ENCODE peak calls at places on chromosomes 3 and 15, in eight cellular contexts. R, E, Y, D, M, O, C and G are unnamed samples.

GRCh38 chr3:52297242-52298146 is 9.9 kb downstream of the GLYCTK start:
- DNase-seq in R (no peak), E (no peak), Y (no peak), D (no peak), M (no peak), O (no peak), C (no peak), G (no peak)

GRCh38 chr3:151926956-151927355 is 53.5 kb downstream of the SUCNR1 start:
- DNase-seq in R (peak; percentile 64), E (no peak), Y (no peak), D (no peak), M (no peak), O (peak; percentile 48), C (no peak), G (no peak)

GRCh38 chr3:126149960-126150515 is 30.3 kb downstream of the ALDH1L1 start:
- DNase-seq in R (no peak), E (no peak), Y (no peak), D (peak; percentile 39), M (no peak), O (no peak), C (no peak), G (no peak)

GRCh38 chr15:72796515-72797337 is 13.2 kb upstream of the ADPGK start:
- DNase-seq in R (no peak), E (peak; percentile 55), Y (peak; percentile 74), D (peak; percentile 88), M (no peak), O (peak; percentile 82), C (peak; percentile 73), G (peak; percentile 76)

GRCh38 chr3:185065059-185065458 is 87.8 kb downstream of the C3orf70 start:
- DNase-seq in R (no peak), E (no peak), Y (no peak), D (no peak), M (no peak), O (no peak), C (no peak), G (no peak)

GRCh38 chr3:138945646-138946553 is 1.0 kb downstream of the FOXL2 start:
- DNase-seq in R (no peak), E (no peak), Y (peak; percentile 42), D (peak; percentile 75), M (no peak), O (peak; percentile 35), C (no peak), G (no peak)

GRCh38 chr3:13462125-13462629 is 17.9 kb upstream of the HDAC11 start:
- DNase-seq in R (no peak), E (no peak), Y (no peak), D (no peak), M (no peak), O (no peak), C (no peak), G (no peak)

GRCh38 chr3:14890470-14890869 is 56.9 kb upstream of the NR2C2 start:
- DNase-seq in R (no peak), E (no peak), Y (no peak), D (peak; percentile 37), M (no peak), O (no peak), C (no peak), G (no peak)

GRCh38 chr15:71476823-71477222 is 333.5 kb upstream of the NR2E3 start:
- DNase-seq in R (no peak), E (no peak), Y (no peak), D (no peak), M (no peak), O (no peak), C (no peak), G (no peak)

GRCh38 chr3:35721628-35722027 is 82.3 kb downstream of the ARPP21 start:
- DNase-seq in R (no peak), E (no peak), Y (no peak), D (no peak), M (no peak), O (no peak), C (no peak), G (no peak)

GRCh38 chr15:65595960-65596359 is 15.0 kb downstream of the INTS14 start:
- DNase-seq in R (no peak), E (no peak), Y (no peak), D (no peak), M (no peak), O (peak; percentile 62), C (no peak), G (no peak)

GRCh38 chr3:9951598-9951961 is 628 bp downstream of the PRRT3 start:
- DNase-seq in R (no peak), E (no peak), Y (no peak), D (no peak), M (no peak), O (no peak), C (no peak), G (no peak)

GRCh38 chr3:183359036-183359435 is 69.4 kb downstream of the MCF2L2 start:
- DNase-seq in R (no peak), E (no peak), Y (no peak), D (no peak), M (no peak), O (no peak), C (no peak), G (no peak)

GRCh38 chr3:50464578-50464977 is 38.9 kb downstream of the CACNA2D2 start:
- DNase-seq in R (no peak), E (no peak), Y (no peak), D (no peak), M (no peak), O (no peak), C (no peak), G (no peak)

GRCh38 chr3:115912372-115912771 is 289.1 kb downstream of the GAP43 start:
- DNase-seq in R (no peak), E (no peak), Y (no peak), D (no peak), M (no peak), O (no peak), C (peak; percentile 34), G (no peak)

GRCh38 chr3:172096881-172097420 is 57.6 kb downstream of the FNDC3B start:
- DNase-seq in R (peak; percentile 77), E (peak; percentile 36), Y (no peak), D (no peak), M (no peak), O (peak; percentile 19), C (no peak), G (no peak)

GRCh38 chr3:23926736-23927135 is 9.8 kb downstream of the RPL15 start:
- DNase-seq in R (no peak), E (no peak), Y (no peak), D (no peak), M (no peak), O (no peak), C (no peak), G (no peak)
- TF ChIP-seq CTCF in R (peak; percentile 30), E (no peak), Y (no peak), D (no peak), M (no peak), O (peak; percentile 40), C (no peak), G (no peak)

DNA sequence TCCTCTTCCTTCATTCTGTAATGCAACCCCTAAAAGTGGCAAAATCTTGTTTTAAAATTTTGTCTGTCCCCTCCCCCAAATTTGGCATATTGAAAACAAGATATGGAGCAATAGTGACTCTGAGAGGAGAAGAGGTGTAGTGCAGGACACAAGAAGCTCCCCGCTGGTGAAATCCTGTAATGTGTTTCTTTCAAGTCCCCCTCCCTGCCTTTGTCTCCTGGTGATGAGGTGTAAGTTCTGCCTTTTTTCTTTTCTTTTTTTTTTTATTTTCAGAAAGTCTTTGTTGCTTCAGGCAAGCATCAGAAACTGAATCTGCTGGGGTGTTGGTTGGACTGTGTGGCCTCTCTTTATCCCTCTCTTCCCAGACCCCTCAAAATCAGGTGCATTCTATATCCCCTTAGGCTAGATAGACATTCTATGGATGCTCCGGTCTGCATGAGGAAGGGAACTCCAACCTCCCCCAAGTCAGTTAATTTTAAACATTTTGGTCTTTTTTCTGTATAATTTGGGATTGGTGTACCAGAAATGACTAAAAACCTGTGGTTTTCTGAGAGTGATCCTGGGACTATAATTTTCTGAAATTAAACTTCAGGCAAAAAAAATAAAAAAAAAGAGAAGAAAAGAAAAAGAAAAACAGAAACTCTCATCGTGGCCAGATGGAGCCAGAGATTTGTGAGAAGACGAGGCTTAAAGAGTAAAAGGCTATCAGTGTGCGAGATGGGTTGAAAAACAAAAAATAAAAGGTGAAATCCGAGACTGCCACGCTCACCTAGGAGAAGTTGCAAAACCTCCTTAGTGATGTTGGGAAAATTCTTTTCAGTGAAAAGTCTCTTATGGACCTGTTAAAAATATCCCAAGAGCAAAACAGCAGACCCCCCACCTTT is 21.4 kb downstream of the ACKR2 start:
- DNase-seq in R (no peak), E (no peak), Y (no peak), D (no peak), M (no peak), O (peak; percentile 11), C (no peak), G (no peak)
- TF ChIP-seq CTCF in R (peak; percentile 72), E (peak; percentile 29), Y (peak; percentile 46), D (peak; percentile 15), M (peak; percentile 29), O (no peak), C (peak; percentile 52), G (no peak)

GRCh38 chr3:133828576-133829309 is 23.1 kb downstream of the SRPRB start:
- DNase-seq in R (no peak), E (no peak), Y (no peak), D (no peak), M (no peak), O (no peak), C (peak; percentile 69), G (no peak)

GRCh38 chr3:133827684-133828083 is 22.1 kb downstream of the SRPRB start:
- DNase-seq in R (no peak), E (no peak), Y (no peak), D (no peak), M (no peak), O (no peak), C (no peak), G (no peak)

GRCh38 chr3:133827136-133827535 is 21.5 kb downstream of the SRPRB start:
- DNase-seq in R (no peak), E (no peak), Y (no peak), D (no peak), M (no peak), O (no peak), C (no peak), G (no peak)

GRCh38 chr3:133824961-133825485 is 19.4 kb downstream of the SRPRB start:
- DNase-seq in R (no peak), E (no peak), Y (no peak), D (no peak), M (no peak), O (no peak), C (no peak), G (no peak)

GRCh38 chr3:133825969-133826727 is 20.5 kb downstream of the SRPRB start:
- DNase-seq in R (no peak), E (no peak), Y (no peak), D (no peak), M (no peak), O (no peak), C (no peak), G (no peak)
- TF ChIP-seq CTCF in R (no peak), E (no peak), Y (no peak), D (no peak), M (no peak), O (no peak), C (no peak), G (no peak)

DNA sequence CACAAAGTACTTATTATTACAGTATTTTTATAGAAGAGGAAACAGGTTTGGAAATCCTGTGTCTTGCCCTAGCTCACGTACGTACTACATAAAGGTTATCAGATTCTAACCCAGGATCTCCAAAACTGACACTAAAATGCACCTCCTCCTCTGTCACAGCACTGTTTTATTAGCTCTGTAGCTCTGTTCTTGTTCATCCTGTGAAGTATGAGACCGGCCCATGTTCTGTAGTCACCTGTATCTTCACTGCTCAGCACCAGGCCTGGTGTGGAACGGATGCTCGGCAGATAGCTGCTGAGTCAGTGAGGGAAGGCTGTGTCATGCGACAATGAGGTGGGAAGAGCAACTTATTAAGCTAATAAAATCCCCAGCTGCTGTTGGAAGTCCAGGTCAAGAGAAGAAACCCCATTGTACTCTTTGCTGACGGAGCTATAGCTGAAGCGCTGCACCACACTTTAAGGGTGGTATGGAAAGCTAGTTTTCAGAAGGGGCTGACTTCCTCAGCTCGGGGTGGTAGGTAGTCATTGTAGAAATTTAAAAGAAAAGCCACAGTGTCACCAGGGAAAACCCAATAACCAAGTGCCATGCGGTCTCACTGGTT is 22.8 kb downstream of the BCL2A1 start:
- DNase-seq in R (no peak), E (no peak), Y (no peak), D (no peak), M (no peak), O (no peak), C (no peak), G (no peak)
- TF ChIP-seq CTCF in R (no peak), E (no peak), Y (no peak), D (no peak), M (no peak), O (no peak), C (no peak), G (no peak)